ENCODE peak calls at places on chromosomes 1 and 21, in ten cellular contexts. F is fibroblast of lung; N is pancreas; G is body of pancreas; S is ovary; Q is CD8-positive, alpha-beta memory T cell; J is colonic mucosa; P is suprapubic skin; A is astrocyte; U is tibial artery. L is an unnamed sample. For H3K4me1, the result is how much of the 10 kb centered on the place peaks cover.

GRCh38 chr1:17207046-17207445 is 2.1 kb downstream of the PADI1 start:
- DNase-seq in N (no peak), A (no peak), Q (peak), J (no peak), G (peak), F (no peak), S (no peak), P (no peak), U (peak), L (no peak)

GRCh38 chr1:93591833-93592635 is 89.6 kb downstream of the BCAR3 start:
- DNase-seq in P (peak), F (peak), Q (peak), A (no peak), J (peak), U (no peak), G (peak), S (no peak), N (peak), L (no peak)

GRCh38 chr1:26701266-26701994 is 5.6 kb downstream of the ARID1A start:
- DNase-seq in S (no peak), Q (no peak), N (no peak), A (peak), U (no peak), P (no peak), G (no peak), J (no peak), F (peak), L (no peak)

GRCh38 chr1:241357366-241358305 is 631 bp upstream of the RGS7 start:
- DNase-seq in P (no peak), G (no peak), Q (no peak), A (no peak), F (peak), N (no peak), J (no peak), S (no peak), U (no peak), L (no peak)

GRCh38 chr1:206796984-206797402 is 24.7 kb upstream of the IL10 start:
- DNase-seq in J (no peak), P (no peak), G (peak), S (no peak), U (no peak), Q (no peak), F (no peak), N (no peak), A (no peak), L (no peak)

GRCh38 chr1:186531561-186532165 is 70.7 kb upstream of the PDC start:
- DNase-seq in G (no peak), F (peak), P (no peak), S (no peak), A (peak), J (no peak), N (no peak), U (no peak), Q (no peak), L (no peak)

GRCh38 chr1:211831558-211832323 is 1.2 kb upstream of the LPGAT1 start:
- DNase-seq in P (no peak), Q (no peak), J (no peak), A (no peak), G (no peak), U (no peak), N (no peak), S (no peak), F (no peak), L (no peak)

GRCh38 chr1:198936371-198937083 is 297.7 kb downstream of the PTPRC start:
- DNase-seq in U (no peak), G (no peak), J (no peak), Q (no peak), N (no peak), S (no peak), P (no peak), F (peak), A (peak), L (peak)

GRCh38 chr1:41493117-41493536 is 8.6 kb upstream of the EDN2 start:
- DNase-seq in S (no peak), P (no peak), J (no peak), U (no peak), F (peak), Q (no peak), N (peak), G (no peak), A (peak), L (peak)

GRCh38 chr1:53699981-53700380 is 39.0 kb downstream of the GLIS1 start:
- DNase-seq in U (no peak), F (no peak), S (no peak), G (no peak), N (no peak), A (no peak), Q (no peak), P (no peak), J (no peak), L (no peak)

GRCh38 chr1:10569531-10569930 is 94.8 kb downstream of the PEX14 start:
- DNase-seq in Q (no peak), J (no peak), F (no peak), A (no peak), G (no peak), S (no peak), P (no peak), U (no peak), N (no peak), L (no peak)

GRCh38 chr21:37000381-37000780 is 6.1 kb upstream of the RIPPLY3 start:
- DNase-seq in P (no peak), S (no peak), A (no peak), N (no peak), G (no peak), J (no peak), F (no peak), U (no peak), Q (no peak), L (no peak)

GRCh38 chr1:58361134-58361533 is 185.4 kb downstream of the OMA1 start:
- DNase-seq in J (no peak), G (no peak), F (no peak), P (no peak), S (no peak), N (no peak), Q (no peak), A (no peak), U (no peak), L (no peak)

GRCh38 chr1:11324562-11324961 is 51.6 kb downstream of the UBIAD1 start:
- DNase-seq in P (no peak), J (no peak), N (no peak), F (no peak), U (no peak), G (no peak), A (no peak), Q (no peak), S (no peak), L (no peak)

DNA sequence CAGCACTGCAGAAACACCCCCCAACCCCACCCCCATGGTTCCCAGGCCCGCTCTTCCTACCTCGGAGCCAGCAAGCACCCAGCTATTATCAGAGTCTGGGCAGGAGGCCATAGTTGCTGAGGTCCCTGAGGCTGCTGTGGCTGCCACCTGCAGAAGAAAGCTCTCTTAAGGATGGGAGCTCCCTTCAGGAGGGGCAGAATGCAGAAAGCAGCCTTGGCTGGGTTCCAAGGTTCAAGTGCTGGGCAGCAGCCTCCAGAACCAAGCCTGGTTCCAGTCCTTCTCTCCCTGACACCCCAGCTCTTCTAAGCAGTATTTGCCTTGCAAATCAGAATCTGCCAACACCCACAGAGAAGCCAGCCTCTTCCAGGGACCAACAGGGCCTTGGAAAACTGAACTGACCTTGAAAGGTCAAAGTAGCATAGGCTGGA is 2.3 kb downstream of the PBXIP1 start:
- DNase-seq in U (no peak), N (no peak), S (no peak), G (no peak), F (no peak), P (no peak), J (no peak), Q (no peak), A (no peak), L (no peak)
- H3K27ac ChIP-seq in U (no peak), N (no peak), S (no peak), G (no peak), F (no peak), P (no peak), J (no peak), Q (peak), A (no peak), L (no peak)

GRCh38 chr21:35204125-35204524 is 155.0 kb upstream of the RUNX1 start:
- DNase-seq in Q (no peak), N (no peak), A (peak), J (no peak), S (no peak), U (no peak), G (no peak), F (peak), P (no peak), L (no peak)

GRCh38 chr21:35206141-35207125 is 157.3 kb upstream of the RUNX1 start:
- DNase-seq in F (peak), P (no peak), U (no peak), J (no peak), S (peak), N (peak), Q (no peak), A (no peak), G (no peak), L (no peak)

GRCh38 chr21:35203093-35204021 is 154.3 kb upstream of the RUNX1 start:
- DNase-seq in Q (no peak), J (no peak), U (no peak), P (no peak), G (no peak), S (no peak), F (peak), N (no peak), A (peak), L (no peak)

GRCh38 chr21:35207322-35207721 is 158.2 kb upstream of the RUNX1 start:
- DNase-seq in S (no peak), U (no peak), P (peak), G (no peak), A (no peak), N (no peak), F (no peak), J (no peak), Q (no peak), L (no peak)

DNA sequence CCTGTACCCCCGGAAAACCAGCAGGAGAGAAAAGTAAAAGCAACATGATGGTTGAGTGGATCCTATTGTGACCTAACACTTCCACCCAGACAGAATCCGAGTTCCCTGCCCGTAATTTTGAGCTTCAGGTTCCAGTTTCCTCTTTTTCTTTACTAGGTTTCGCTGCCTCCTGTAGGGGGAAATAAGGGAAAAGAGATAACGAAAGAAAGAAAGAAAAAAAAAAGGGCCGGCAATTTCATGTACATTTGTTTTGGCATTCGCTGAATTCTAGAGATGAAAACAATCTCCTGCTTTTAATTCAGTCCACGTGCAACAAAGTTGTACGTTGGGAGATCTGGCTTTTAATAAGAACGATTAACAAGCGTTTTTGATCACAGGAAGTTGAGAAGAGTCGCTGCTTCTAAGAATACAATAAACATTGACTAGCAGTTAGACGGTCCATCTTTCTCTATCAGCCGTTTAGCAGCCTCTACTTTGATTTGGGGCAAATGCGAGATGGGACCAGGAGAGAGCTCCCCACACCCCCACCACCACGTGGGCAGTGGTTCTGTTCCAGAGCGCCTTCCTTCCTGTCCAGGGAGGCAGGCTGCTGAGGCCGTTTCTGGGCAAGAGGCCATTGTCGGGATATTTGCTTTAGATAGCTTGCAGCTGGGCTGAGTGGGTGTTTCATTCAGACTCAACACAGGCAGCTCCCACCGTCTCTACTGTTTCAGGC is 155.9 kb upstream of the RUNX1 start:
- DNase-seq in S (peak), N (peak), A (peak), U (peak), Q (no peak), F (peak), P (peak), G (peak), J (peak), L (peak)
- H3K4me1 ChIP-seq in S (under half), N (under half), A (half or more), U (under half), Q (under half), F (under half), P (under half), G (under half), J (under half), L (half or more)

GRCh38 chr1:52402860-52403240 is 1.4 kb downstream of the ORC1 start:
- DNase-seq in F (no peak), Q (no peak), N (no peak), J (peak), S (no peak), P (no peak), G (no peak), U (no peak), A (no peak), L (no peak)

GRCh38 chr1:52403566-52404115 is 582 bp downstream of the ORC1 start:
- DNase-seq in Q (peak), U (no peak), N (no peak), G (peak), S (no peak), J (peak), A (peak), F (peak), P (no peak), L (no peak)

GRCh38 chr1:52404116-52404974 is at the start of the genes ORC1 and PRPF38A:
- DNase-seq in S (peak), A (peak), Q (peak), F (peak), P (peak), G (peak), U (peak), N (peak), J (peak), L (peak)

GRCh38 chr1:52400131-52400530 is 4.1 kb downstream of the ORC1 start:
- DNase-seq in P (no peak), Q (no peak), F (no peak), A (no peak), G (no peak), J (no peak), S (no peak), U (no peak), N (no peak), L (no peak)

GRCh38 chr1:52404975-52405338 is 555 bp downstream of the PRPF38A start:
- DNase-seq in G (no peak), F (no peak), A (no peak), P (no peak), J (no peak), N (no peak), S (no peak), Q (no peak), U (no peak), L (no peak)
- H3K4me3 ChIP-seq in G (peak), F (peak), A (peak), P (peak), J (peak), N (peak), S (peak), Q (peak), U (peak), L (peak)

GRCh38 chr21:35268261-35268660 is 219.2 kb upstream of the RUNX1 start:
- DNase-seq in N (no peak), S (no peak), J (no peak), U (no peak), G (no peak), P (no peak), Q (no peak), F (no peak), A (no peak), L (no peak)
- H3K27ac ChIP-seq in N (no peak), S (no peak), J (no peak), U (no peak), G (no peak), P (no peak), Q (no peak), F (no peak), A (no peak), L (no peak)

DNA sequence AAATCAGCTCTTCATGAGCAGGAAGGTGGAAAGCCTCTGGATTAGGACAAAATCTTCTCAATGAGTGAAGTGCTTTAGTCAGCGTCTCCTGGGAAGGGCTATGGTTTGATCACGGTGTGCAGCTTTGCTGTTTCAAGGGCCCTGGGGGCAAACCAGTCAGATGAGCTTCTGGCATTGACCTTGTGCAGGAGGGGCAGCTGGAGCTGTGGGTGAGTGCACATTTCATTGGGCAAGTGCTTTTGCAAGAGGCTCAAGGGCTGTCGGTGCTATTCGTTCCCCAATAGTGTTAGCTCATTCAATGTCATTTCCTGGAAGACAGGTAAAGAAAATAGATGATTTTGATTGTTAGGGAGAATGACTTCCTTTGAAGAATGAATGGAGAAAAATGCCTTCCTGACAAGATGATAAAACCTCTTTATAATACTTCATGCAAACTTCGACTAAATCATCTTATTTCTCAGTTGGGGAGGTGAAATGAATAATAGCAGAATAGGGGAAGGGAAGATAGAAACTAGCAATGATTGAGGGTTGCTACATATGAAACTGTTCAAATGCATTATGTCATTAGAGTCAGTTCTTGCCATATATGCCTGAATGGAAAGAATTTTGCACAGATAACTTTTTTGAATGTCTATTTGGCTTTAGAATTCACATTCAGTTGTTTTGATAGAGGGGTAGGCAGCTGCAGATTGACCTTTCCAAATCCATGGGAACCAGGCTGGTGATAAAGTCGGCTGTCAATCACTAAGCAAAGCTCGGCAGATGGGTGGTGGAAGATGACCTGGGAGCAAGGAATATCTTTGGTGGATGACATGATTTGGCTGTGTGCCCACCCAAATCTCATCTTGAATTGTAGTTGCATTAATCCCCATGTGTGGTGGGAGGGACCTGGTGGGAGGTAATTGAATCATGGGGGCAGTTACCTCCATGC is 12.9 kb upstream of the DISC1 start:
- DNase-seq in U (no peak), G (no peak), Q (no peak), A (no peak), N (no peak), J (no peak), P (no peak), S (no peak), F (no peak), L (no peak)
- H3K4me1 ChIP-seq in U (under half), G (under half), Q (under half), A (under half), N (under half), J (under half), P (under half), S (under half), F (under half), L (under half)

GRCh38 chr21:25639922-25640670 is 1.0 kb downstream of the JAM2 start:
- DNase-seq in A (no peak), Q (no peak), F (peak), U (no peak), N (no peak), J (peak), S (peak), P (peak), G (no peak), L (no peak)
- H3K4me3 ChIP-seq in A (peak), Q (peak), F (peak), U (peak), N (peak), J (peak), S (peak), P (peak), G (peak), L (peak)

GRCh38 chr1:100721502-100722205 is 2.1 kb downstream of the VCAM1 start:
- DNase-seq in N (no peak), J (peak), P (peak), G (no peak), F (peak), A (peak), S (peak), Q (no peak), U (no peak), L (peak)

GRCh38 chr1:100717218-100717617 is 2.3 kb upstream of the VCAM1 start:
- DNase-seq in G (no peak), F (no peak), P (no peak), U (no peak), N (no peak), J (no peak), Q (no peak), A (no peak), S (no peak), L (no peak)

GRCh38 chr1:100720751-100721150 is 1.2 kb downstream of the VCAM1 start:
- DNase-seq in N (no peak), U (no peak), P (no peak), A (no peak), G (no peak), F (no peak), J (no peak), S (no peak), Q (no peak), L (peak)

GRCh38 chr1:100718581-100718980 is 961 bp upstream of the VCAM1 start:
- DNase-seq in P (no peak), U (no peak), J (no peak), F (no peak), A (no peak), S (no peak), Q (no peak), G (no peak), N (no peak), L (no peak)

DNA sequence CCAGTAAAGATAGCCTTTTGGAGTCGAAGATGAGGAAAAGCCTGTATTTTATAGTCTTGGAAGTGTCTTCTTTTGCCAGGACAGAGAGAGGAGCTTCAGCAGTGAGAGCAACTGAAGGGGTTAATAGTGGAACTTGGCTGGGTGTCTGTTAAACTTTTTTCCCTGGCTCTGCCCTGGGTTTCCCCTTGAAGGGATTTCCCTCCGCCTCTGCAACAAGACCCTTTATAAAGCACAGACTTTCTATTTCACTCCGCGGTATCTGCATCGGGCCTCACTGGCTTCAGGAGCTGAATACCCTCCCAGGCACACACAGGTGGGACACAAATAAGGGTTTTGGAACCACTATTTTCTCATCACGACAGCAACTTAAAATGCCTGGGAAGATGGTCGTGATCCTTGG is at the start of gene VCAM1:
- DNase-seq in Q (no peak), N (no peak), U (no peak), F (no peak), S (peak), G (no peak), A (no peak), P (no peak), J (no peak), L (no peak)
- H3K27ac ChIP-seq in Q (no peak), N (no peak), U (peak), F (no peak), S (no peak), G (peak), A (no peak), P (peak), J (peak), L (peak)

L was measured in SJSA1.